ENCODE peak calls at places on chromosomes 5 and 9, in eight cellular contexts. I is Peyer's patch, B is AG04450, R is testis, L is pancreas, H is mammary epithelial cell, V is heart left ventricle, T is left ventricle myocardium inferior. K is an unnamed sample.

GRCh38 chr5:91928751-91929521 is 545.8 kb upstream of the ARRDC3 start:
- DNase-seq in I (no peak), R (no peak), V (no peak), T (no peak), B (no peak), L (no peak), H (no peak), K (no peak)

GRCh38 chr5:125700380-125700856 is 722.8 kb upstream of the GRAMD2B start:
- DNase-seq in R (no peak), I (no peak), B (no peak), H (no peak), V (no peak), T (no peak), L (peak), K (no peak)

GRCh38 chr5:92939428-92939827 is 641.6 kb downstream of the NR2F1-AS1 start:
- DNase-seq in H (no peak), V (no peak), T (no peak), I (no peak), B (no peak), L (no peak), R (no peak), K (no peak)

GRCh38 chr9:112547712-112548440 is 61.2 kb downstream of the KIAA1958 start:
- DNase-seq in R (no peak), B (no peak), T (no peak), I (no peak), H (no peak), L (no peak), V (no peak), K (no peak)

GRCh38 chr9:69307446-69308216 is 17.4 kb upstream of the ENTREP1 start:
- DNase-seq in V (no peak), B (peak), L (no peak), R (no peak), I (no peak), H (no peak), T (no peak), K (no peak)

GRCh38 chr9:35162605-35163315 is 951 bp downstream of the UNC13B start:
- DNase-seq in I (no peak), H (peak), L (no peak), R (no peak), T (no peak), V (no peak), B (no peak), K (no peak)

GRCh38 chr9:75895112-75895511 is 4.6 kb downstream of the PCSK5 start:
- DNase-seq in L (no peak), H (no peak), B (no peak), I (no peak), V (no peak), T (no peak), R (no peak), K (no peak)

GRCh38 chr9:133385452-133385851 is 9.3 kb downstream of the STKLD1 start:
- DNase-seq in R (no peak), L (no peak), H (no peak), I (no peak), V (no peak), B (no peak), T (no peak), K (no peak)

GRCh38 chr5:29208026-29208425 is 1985.5 kb upstream of the CDH6 start:
- DNase-seq in I (no peak), B (no peak), H (no peak), L (no peak), T (no peak), V (no peak), R (no peak), K (no peak)

GRCh38 chr5:40958811-40959210 is 49.5 kb downstream of the C7 start:
- DNase-seq in I (no peak), B (no peak), V (no peak), L (no peak), H (peak), R (no peak), T (no peak), K (no peak)

GRCh38 chr5:159211712-159212111 is 2.4 kb upstream of the RNF145 start:
- DNase-seq in R (no peak), H (no peak), B (no peak), I (no peak), V (no peak), T (no peak), L (no peak), K (no peak)

GRCh38 chr5:38455797-38456330 is 100.6 kb downstream of the LIFR start:
- DNase-seq in B (no peak), L (no peak), H (no peak), T (no peak), I (no peak), V (no peak), R (no peak), K (no peak)

GRCh38 chr5:115337882-115338281 is 41.4 kb upstream of the CCDC112 start:
- DNase-seq in V (no peak), L (no peak), R (no peak), T (no peak), H (no peak), B (no peak), I (no peak), K (no peak)

GRCh38 chr5:178499352-178499751 is 90.8 kb downstream of the COL23A1 start:
- DNase-seq in T (no peak), V (no peak), L (no peak), B (no peak), I (no peak), H (no peak), R (no peak), K (no peak)

GRCh38 chr5:169712428-169712827 is 75.4 kb downstream of the DOCK2 start:
- DNase-seq in L (no peak), I (no peak), T (no peak), B (no peak), R (no peak), H (no peak), V (no peak), K (no peak)

GRCh38 chr5:142777858-142778257 is 7.7 kb downstream of the ARHGAP26 start:
- DNase-seq in R (no peak), B (no peak), T (no peak), H (no peak), V (no peak), L (no peak), I (no peak), K (no peak)

GRCh38 chr9:34590376-34591090 is 1.0 kb upstream of the CNTFR start:
- DNase-seq in B (no peak), L (no peak), H (no peak), R (no peak), T (no peak), V (no peak), I (no peak), K (no peak)

GRCh38 chr5:177972613-177973012 is 23.4 kb downstream of the PROP1 start:
- DNase-seq in L (no peak), B (no peak), I (peak), H (no peak), T (no peak), R (no peak), V (no peak), K (no peak)

GRCh38 chr5:16889972-16890519 is 46.0 kb downstream of the MYO10 start:
- DNase-seq in I (no peak), R (no peak), H (no peak), T (no peak), V (no peak), L (no peak), B (peak), K (no peak)

GRCh38 chr9:97954550-97954989 is 16.6 kb upstream of the HEMGN start:
- DNase-seq in V (no peak), B (no peak), T (no peak), I (peak), L (peak), R (peak), H (peak), K (no peak)

GRCh38 chr5:147780924-147781530 is 1.5 kb downstream of the JAKMIP2 start:
- DNase-seq in I (no peak), R (no peak), H (no peak), V (no peak), B (no peak), T (no peak), L (no peak), K (no peak)

DNA sequence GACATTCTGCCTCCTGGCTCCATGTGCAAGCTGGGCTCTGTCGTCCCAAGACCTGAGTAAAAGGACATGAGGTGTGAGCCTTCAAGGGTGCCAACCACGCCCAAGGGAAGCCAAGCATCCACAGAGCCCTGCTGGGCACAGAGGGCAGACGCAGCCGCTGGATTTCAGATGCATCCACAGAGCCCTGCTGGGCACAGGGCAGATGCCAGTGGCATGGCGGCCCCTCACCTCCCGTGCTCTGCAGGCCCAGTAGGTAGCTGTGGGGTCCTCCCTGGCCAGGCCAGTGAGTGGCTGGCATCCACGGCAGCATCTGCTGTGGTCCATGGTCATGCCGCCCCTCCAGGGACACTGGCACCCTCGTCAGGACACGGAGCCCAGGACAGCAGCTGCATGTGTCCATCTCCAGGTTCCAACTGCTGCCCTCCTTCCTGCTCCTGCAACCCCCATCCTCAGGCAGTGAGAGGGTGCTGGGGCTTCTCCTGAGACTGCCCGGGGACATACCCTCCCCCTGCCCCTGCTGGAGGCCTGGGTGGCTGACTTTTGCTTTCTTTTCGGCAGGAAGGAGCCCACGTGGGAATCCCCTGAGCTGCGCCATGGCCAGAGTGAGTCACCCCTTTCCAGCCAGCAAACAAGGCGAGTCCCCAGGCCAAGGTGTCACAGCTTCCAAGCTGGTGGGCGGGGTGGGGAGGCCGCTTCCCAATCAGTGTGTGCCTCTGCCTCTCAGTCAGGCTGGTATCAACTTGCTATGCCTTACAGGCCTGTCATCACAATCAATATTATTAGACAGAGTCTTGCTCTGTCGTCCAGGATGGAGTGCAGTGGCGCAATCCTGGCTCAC is 4.0 kb upstream of the TRAF2 start:
- DNase-seq in B (peak), H (peak), R (no peak), T (no peak), V (no peak), L (peak), I (peak), K (no peak)
- H3K4me3 ChIP-seq in B (peak), H (peak), R (no peak), T (peak), V (peak), L (no peak), I (peak), K (peak)

GRCh38 chr5:96961053-96961452 is 25.2 kb downstream of the LNPEP start:
- DNase-seq in I (no peak), V (no peak), R (no peak), B (no peak), H (no peak), L (no peak), T (no peak), K (no peak)
- H3K4me3 ChIP-seq in I (peak), V (no peak), R (no peak), B (no peak), H (no peak), L (no peak), T (no peak), K (no peak)

DNA sequence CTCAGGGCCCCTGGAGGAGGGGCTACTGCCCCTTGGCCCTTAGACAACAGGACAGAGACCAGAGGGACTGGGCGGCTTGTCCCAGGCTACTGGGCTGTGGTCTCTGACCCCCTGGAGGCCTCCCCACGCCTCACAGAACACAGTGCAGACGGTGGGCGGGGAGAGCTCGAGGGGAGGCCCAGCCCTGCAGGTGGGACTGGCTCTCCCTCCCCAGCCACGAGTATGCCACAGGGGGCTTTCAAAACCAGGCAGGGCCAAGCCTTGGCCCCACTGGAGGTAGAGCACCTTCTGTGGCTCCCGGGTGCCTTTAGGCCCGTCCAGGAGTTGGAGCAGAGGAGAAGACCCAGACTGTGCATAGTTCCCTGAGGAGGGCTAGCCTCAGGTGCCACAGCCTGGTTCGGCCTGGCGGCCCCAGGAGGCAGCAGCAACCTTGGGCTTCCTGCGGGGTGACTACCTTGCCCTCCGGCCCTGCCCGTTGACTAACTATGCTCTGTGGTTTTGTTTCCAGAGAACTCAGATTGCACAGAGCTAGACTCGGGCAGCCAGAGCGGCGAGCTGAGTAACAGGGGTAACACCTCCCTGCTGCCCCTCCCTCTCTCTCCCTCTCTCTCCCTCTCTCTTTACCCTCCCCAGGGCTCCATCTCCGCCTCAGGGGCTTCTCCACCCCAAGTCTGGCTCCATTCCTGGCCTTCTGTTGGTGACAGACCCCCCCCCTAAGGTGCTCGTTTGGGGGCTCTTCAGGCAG is 15.5 kb downstream of the CARD19 start:
- DNase-seq in H (peak), L (no peak), R (no peak), V (peak), T (peak), I (no peak), B (no peak), K (peak)
- H3K4me3 ChIP-seq in H (no peak), L (no peak), R (no peak), V (no peak), T (no peak), I (no peak), B (no peak), K (no peak)

GRCh38 chr5:66828046-66828550 is 231.9 kb downstream of the MAST4 start:
- DNase-seq in V (no peak), B (no peak), T (no peak), R (no peak), H (no peak), L (no peak), I (no peak), K (no peak)
- H3K4me3 ChIP-seq in V (peak), B (peak), T (peak), R (no peak), H (peak), L (no peak), I (peak), K (peak)

GRCh38 chr9:19230356-19231125 is at the start of gene DENND4C:
- DNase-seq in L (peak), B (peak), V (peak), H (peak), I (peak), T (peak), R (peak), K (peak)

GRCh38 chr9:19233344-19233743 is 2.9 kb downstream of the DENND4C start:
- DNase-seq in H (no peak), I (no peak), V (no peak), L (no peak), R (no peak), B (no peak), T (no peak), K (no peak)

GRCh38 chr9:19232117-19232829 is 1.8 kb downstream of the DENND4C start:
- DNase-seq in L (no peak), T (no peak), R (no peak), H (peak), B (no peak), I (no peak), V (no peak), K (no peak)

GRCh38 chr9:19231126-19232035 is 888 bp downstream of the DENND4C start:
- DNase-seq in V (no peak), B (no peak), H (peak), T (no peak), L (no peak), I (peak), R (peak), K (no peak)

DNA sequence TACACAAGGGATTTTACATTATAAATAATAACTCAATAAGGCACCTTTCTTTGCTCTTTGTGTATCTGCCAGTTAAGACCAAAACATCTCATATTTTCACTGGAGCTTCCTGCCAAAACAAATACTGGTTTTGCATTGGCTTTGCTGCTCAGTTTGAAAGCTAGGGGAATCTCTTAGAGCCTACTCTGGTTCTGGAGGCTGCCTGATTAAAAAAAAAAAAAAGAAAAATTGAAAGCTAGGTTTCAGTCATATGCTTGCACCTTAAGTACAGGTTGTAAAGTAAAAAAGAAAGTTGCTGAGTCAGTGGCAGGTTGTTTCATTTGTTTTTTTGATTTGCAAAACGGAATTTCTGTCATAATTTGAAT is 2.3 kb downstream of the DENND4C start:
- DNase-seq in H (peak), I (no peak), V (no peak), R (no peak), B (no peak), L (peak), T (no peak), K (no peak)
- H3K4me3 ChIP-seq in H (peak), I (no peak), V (peak), R (no peak), B (peak), L (no peak), T (peak), K (peak)

GRCh38 chr5:111748304-111748763 is 8.7 kb downstream of the NREP start:
- DNase-seq in H (peak), L (no peak), T (no peak), V (no peak), R (no peak), B (peak), I (no peak), K (no peak)
- H3K4me3 ChIP-seq in H (no peak), L (no peak), T (peak), V (no peak), R (no peak), B (no peak), I (no peak), K (no peak)

K was measured in breast epithelium.